ENCODE peak calls at places on chromosomes 4 and X, in eight cellular contexts. O is fibroblast of lung; E is K562; H is HTR-8/SVneo; J is bronchial epithelial cell; W is astrocyte; Y is Calu3; T is stimulated activated CD8-positive, alpha-beta memory T cell treated with anti-CD3 and anti-CD28 coated beads, Interleukin-7, amount 100 ng/mL, for 1 hour. I is an unnamed sample.

GRCh38 chr4:38868055-38868965 is 704 bp downstream of the FAM114A1 start:
- DNase-seq in W (no peak), T (no peak), J (peak), E (no peak), H (no peak), O (peak), Y (no peak), I (no peak)

GRCh38 chrX:1418901-1419544 is 27.1 kb upstream of the SLC25A6 start:
- DNase-seq in W (no peak), Y (no peak), H (no peak), T (no peak), O (no peak), J (no peak), E (no peak), I (no peak)

GRCh38 chr4:96677499-96677898 is 837.6 kb downstream of the PDHA2 start:
- DNase-seq in O (peak), Y (no peak), E (no peak), T (no peak), W (peak), J (peak), H (no peak), I (no peak)

GRCh38 chr4:31088600-31089230 is 368.5 kb downstream of the PCDH7 start:
- DNase-seq in H (no peak), W (peak), J (peak), T (no peak), E (no peak), O (peak), Y (no peak), I (no peak)

GRCh38 chr4:102843273-102843672 is 15.9 kb upstream of the UBE2D3 start:
- DNase-seq in W (no peak), H (no peak), J (peak), T (no peak), E (no peak), Y (no peak), O (no peak), I (no peak)

GRCh38 chr4:119932277-119932676 is 134.4 kb downstream of the MAD2L1 start:
- DNase-seq in T (no peak), J (no peak), E (no peak), W (no peak), H (no peak), O (no peak), Y (no peak), I (no peak)

GRCh38 chrX:154541896-154542722 is 4.5 kb downstream of the G6PD start:
- DNase-seq in H (peak), O (peak), E (peak), J (peak), W (peak), Y (peak), T (no peak), I (no peak)

GRCh38 chr4:3257125-3257690 is 8.2 kb downstream of the MSANTD1 start:
- DNase-seq in Y (no peak), T (no peak), H (no peak), W (no peak), E (no peak), J (peak), O (no peak), I (no peak)

GRCh38 chrX:106742831-106743230 is 16.3 kb downstream of the RNF128 start:
- DNase-seq in Y (no peak), H (no peak), W (peak), E (no peak), T (no peak), J (peak), O (no peak), I (no peak)

GRCh38 chrX:18255059-18255458 is 34.4 kb upstream of the BEND2 start:
- DNase-seq in H (no peak), Y (no peak), T (no peak), W (no peak), E (no peak), O (no peak), J (no peak), I (no peak)

GRCh38 chr4:67751260-67751659 is 2.9 kb downstream of the GNRHR start:
- DNase-seq in H (no peak), Y (no peak), E (no peak), T (no peak), W (peak), J (peak), O (peak), I (no peak)

GRCh38 chr4:53196872-53197759 is 168.7 kb downstream of the SCFD2 start:
- DNase-seq in O (peak), H (peak), E (peak), Y (peak), J (peak), T (no peak), W (peak), I (no peak)

GRCh38 chr4:10117424-10118354 is 1.1 kb upstream of the WDR1 start:
- DNase-seq in H (no peak), W (no peak), T (no peak), J (no peak), Y (no peak), O (peak), E (no peak), I (no peak)

GRCh38 chr4:39641451-39641850 is 2.8 kb upstream of the SMIM14 start:
- DNase-seq in H (no peak), Y (no peak), W (no peak), J (no peak), E (no peak), O (no peak), T (no peak), I (no peak)

GRCh38 chrX:98516120-98516519 is 1632.4 kb downstream of the RPA4 start:
- DNase-seq in W (no peak), Y (no peak), J (no peak), E (no peak), H (no peak), O (no peak), T (no peak), I (no peak)

GRCh38 chrX:40544343-40545250 is 36.2 kb upstream of the ATP6AP2 start:
- DNase-seq in O (peak), T (no peak), E (peak), J (peak), H (no peak), Y (no peak), W (no peak), I (no peak)

GRCh38 chr4:14345356-14345775 is 656.9 kb upstream of the CPEB2 start:
- DNase-seq in J (peak), T (no peak), E (no peak), H (no peak), Y (no peak), W (peak), O (peak), I (no peak)

GRCh38 chrX:151801980-151802379 is 67.4 kb downstream of the CNGA2 start:
- DNase-seq in O (no peak), T (no peak), Y (peak), J (no peak), W (no peak), H (no peak), E (peak), I (no peak)

GRCh38 chr4:7722716-7723115 is 216.9 kb downstream of the AFAP1 start:
- DNase-seq in Y (no peak), O (no peak), J (no peak), E (no peak), H (no peak), T (no peak), W (no peak), I (no peak)

GRCh38 chrX:49627030-49627777 is 28.4 kb downstream of the GAGE1 start:
- DNase-seq in T (no peak), J (no peak), W (no peak), Y (no peak), H (no peak), O (no peak), E (peak), I (no peak)

GRCh38 chr4:118224239-118224829 is 128.5 kb downstream of the PRSS12 start:
- DNase-seq in Y (no peak), T (no peak), E (peak), O (peak), W (peak), J (peak), H (peak), I (no peak)

GRCh38 chrX:40096395-40097091 is 1.2 kb downstream of the BCOR start:
- DNase-seq in H (no peak), O (peak), J (no peak), E (no peak), T (no peak), W (no peak), Y (peak), I (peak)

GRCh38 chr4:27059446-27059845 is 198.8 kb downstream of the STIM2 start:
- DNase-seq in E (no peak), W (no peak), T (no peak), J (peak), Y (peak), O (no peak), H (no peak), I (no peak)

GRCh38 chr4:108272046-108272445 is 103.3 kb upstream of the LEF1 start:
- DNase-seq in O (peak), W (no peak), Y (no peak), T (no peak), E (no peak), J (peak), H (no peak), I (no peak)

GRCh38 chr4:98522603-98523395 is 135.6 kb downstream of the TSPAN5 start:
- DNase-seq in H (no peak), W (peak), J (peak), E (no peak), Y (no peak), O (peak), T (no peak), I (no peak)

GRCh38 chrX:118702741-118703140 is 24.7 kb upstream of the IL13RA1 start:
- DNase-seq in O (no peak), T (no peak), W (peak), J (peak), H (no peak), E (no peak), Y (no peak), I (no peak)

GRCh38 chrX:11929476-11929875 is 171.4 kb downstream of the MSL3 start:
- DNase-seq in E (no peak), H (no peak), J (peak), W (no peak), Y (no peak), T (no peak), O (no peak), I (no peak)

GRCh38 chr4:158238574-158238973 is 28.3 kb downstream of the TMEM144 start:
- DNase-seq in T (no peak), Y (no peak), J (no peak), W (no peak), O (no peak), H (no peak), E (no peak), I (no peak)

GRCh38 chr4:26503427-26503826 is 13.1 kb upstream of the CCKAR start:
- DNase-seq in O (no peak), J (no peak), H (no peak), E (no peak), T (no peak), W (peak), Y (no peak), I (no peak)

GRCh38 chrX:131677655-131678628 is 134.1 kb downstream of the OR13H1 start:
- DNase-seq in J (peak), W (no peak), O (peak), H (peak), T (no peak), E (peak), Y (peak), I (no peak)

GRCh38 chr4:162456106-162456505 is 292.3 kb upstream of the FSTL5 start:
- DNase-seq in E (no peak), J (peak), Y (no peak), W (no peak), O (no peak), H (no peak), T (no peak), I (no peak)

GRCh38 chr4:40283968-40284367 is 51.2 kb upstream of the CHRNA9 start:
- DNase-seq in H (peak), E (peak), W (peak), Y (no peak), T (peak), J (peak), O (no peak), I (peak)

I was measured in activated naive CD4-positive, alpha-beta T cell.